ENCODE peak calls at places on chromosomes 16 and 17, in five cellular contexts. U, C, M, Q and Y are unnamed samples.

GRCh38 chr17:40952675-40953074 is 14.1 kb downstream of the KRT39 start:
- DNase-seq in M (peak), Q (no peak), U (no peak), C (no peak), Y (peak)

GRCh38 chr17:20236586-20237227 is 227.5 kb downstream of the SPECC1 start:
- DNase-seq in Q (no peak), U (no peak), C (no peak), M (no peak), Y (no peak)

GRCh38 chr17:8503368-8503767 is 67.7 kb downstream of the NDEL1 start:
- DNase-seq in M (no peak), C (peak), U (no peak), Q (peak), Y (peak)

GRCh38 chr16:54930034-54930938 is at the start of gene IRX5:
- DNase-seq in C (peak), U (peak), M (peak), Q (peak), Y (peak)

GRCh38 chr17:74699236-74699635 is 13.5 kb downstream of the CD300LF start:
- DNase-seq in U (no peak), C (no peak), M (no peak), Q (no peak), Y (no peak)

GRCh38 chr17:14621826-14622621 is 321.1 kb downstream of the HS3ST3B1 start:
- DNase-seq in U (no peak), C (no peak), M (no peak), Q (no peak), Y (no peak)

GRCh38 chr16:49811630-49812334 is 44.1 kb downstream of the ZNF423 start:
- DNase-seq in U (peak), Q (no peak), C (no peak), M (no peak), Y (no peak)

GRCh38 chr17:59840329-59840907 is 52.3 kb downstream of the TUBD1 start:
- DNase-seq in M (no peak), C (no peak), Q (no peak), U (no peak), Y (peak)

GRCh38 chr17:82668631-82669099 is 20.4 kb upstream of the WDR45B start:
- DNase-seq in C (peak), U (peak), M (peak), Q (peak), Y (peak)

GRCh38 chr16:17827313-17827712 is 356.6 kb upstream of the XYLT1 start:
- DNase-seq in U (no peak), M (peak), Q (no peak), C (no peak), Y (peak)

GRCh38 chr17:58153046-58153445 is 4.9 kb downstream of the OR4D1 start:
- DNase-seq in Q (no peak), U (no peak), C (no peak), M (no peak), Y (no peak)

GRCh38 chr17:32519769-32520701 is 33.2 kb downstream of the CDK5R1 start:
- DNase-seq in Q (no peak), U (no peak), M (no peak), C (no peak), Y (peak)

GRCh38 chr16:54932737-54933254 is 2.1 kb downstream of the IRX5 start:
- DNase-seq in M (no peak), C (no peak), Q (peak), U (no peak), Y (no peak)

GRCh38 chr17:40322417-40323315 is 13.7 kb downstream of the RARA start:
- DNase-seq in U (no peak), C (peak), M (peak), Q (peak), Y (peak)

DNA sequence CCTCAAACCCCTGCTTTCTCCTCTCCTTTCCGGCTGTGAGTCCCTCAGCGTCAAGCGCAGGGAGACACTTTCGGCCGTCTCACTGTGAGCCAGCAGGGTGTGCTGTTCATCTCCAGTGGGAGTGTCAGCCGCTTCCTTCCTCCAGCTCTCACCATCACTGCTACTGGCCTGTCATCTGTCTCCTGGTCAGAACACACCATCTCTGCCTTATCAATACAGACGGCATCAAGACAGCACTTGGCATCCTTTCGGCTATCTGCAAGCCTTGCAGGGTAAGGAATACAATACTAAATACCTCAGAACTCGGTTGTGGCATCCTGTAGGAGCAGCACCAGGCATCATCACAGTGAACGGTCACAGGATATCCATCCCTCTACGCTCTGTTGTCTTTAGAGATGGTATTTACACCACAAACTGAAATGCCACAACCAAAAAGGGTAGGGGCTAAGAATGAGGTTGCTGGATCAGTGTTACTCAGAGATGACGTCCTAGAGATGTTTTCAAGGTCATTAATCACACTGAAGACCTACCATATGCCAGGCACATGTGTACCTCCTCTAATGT is 20.7 kb upstream of the CMTM4 start:
- DNase-seq in U (peak), M (peak), Q (no peak), C (no peak), Y (no peak)
- TF ChIP-seq CTCF in U (peak), M (peak), Q (peak), C (no peak), Y (peak)

DNA sequence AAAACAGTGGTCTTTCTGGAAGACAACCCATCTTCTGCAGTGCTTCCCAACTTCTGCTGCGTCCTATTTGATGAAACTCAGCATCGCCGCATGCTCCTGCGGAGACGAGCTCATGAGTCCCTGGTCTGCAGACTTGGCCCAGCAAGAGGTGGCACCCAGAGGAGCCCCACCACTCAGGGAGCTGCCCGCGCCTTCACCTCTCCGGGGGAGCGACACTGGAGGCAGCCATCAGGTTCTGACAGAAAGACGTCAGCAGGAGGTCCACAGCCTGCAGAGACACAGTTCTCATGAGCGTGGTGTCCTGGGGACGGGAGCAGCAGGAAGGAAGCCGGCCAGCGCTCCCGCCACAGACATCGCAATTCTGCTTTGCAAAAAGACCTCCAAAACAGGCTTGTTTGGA is 46.1 kb downstream of the FANCA start:
- DNase-seq in M (no peak), Q (no peak), U (no peak), C (no peak), Y (no peak)
- H3K4me3 ChIP-seq in M (no peak), Q (no peak), U (no peak), C (no peak), Y (no peak)

GRCh38 chr17:35740997-35741931 is 9.8 kb downstream of the RASL10B start:
- DNase-seq in M (no peak), U (peak), C (no peak), Q (no peak), Y (no peak)
- TF ChIP-seq CTCF in M (no peak), U (no peak), C (no peak), Q (no peak), Y (no peak)

DNA sequence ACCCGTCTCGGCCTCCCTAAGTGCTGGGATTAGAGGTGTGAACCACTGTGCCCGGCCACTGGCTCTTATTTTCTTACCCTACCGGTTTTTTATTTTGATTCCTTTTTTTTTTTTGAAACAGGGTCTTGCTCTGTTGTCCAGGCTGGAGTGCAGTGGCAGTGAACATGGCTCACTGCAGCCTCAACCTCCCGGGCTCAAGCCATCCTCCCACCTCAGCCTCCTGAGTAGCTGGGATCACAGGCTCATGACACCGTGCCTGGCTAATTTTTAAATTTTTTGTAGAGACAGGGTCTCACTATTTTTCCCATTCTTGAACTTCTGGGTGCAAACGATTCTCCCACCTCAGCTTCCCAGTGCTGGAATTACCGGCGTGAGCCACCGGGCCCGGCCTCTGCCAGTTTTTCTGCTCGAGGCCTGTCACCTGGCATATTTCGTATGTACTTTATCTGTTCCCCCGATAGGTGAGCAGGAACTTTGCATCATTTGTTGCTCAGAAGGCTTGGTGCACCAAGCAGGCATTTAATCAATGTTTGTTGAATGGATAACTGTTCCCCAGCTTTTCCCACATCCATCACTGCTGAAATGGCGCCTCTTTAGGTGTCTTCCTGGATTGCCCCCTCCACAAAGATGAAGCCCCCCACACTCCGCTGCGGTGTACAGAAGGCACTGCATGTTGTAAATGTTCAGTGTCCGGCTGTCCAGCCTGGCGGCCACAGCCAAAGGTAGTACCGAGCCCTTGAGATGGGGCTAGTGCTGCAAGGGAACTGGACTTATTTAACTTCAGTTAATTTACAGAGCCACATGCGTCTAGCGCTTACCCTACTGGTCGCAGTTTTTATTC is 858 bp upstream of the TELO2 start:
- DNase-seq in U (no peak), C (no peak), M (no peak), Q (no peak), Y (no peak)
- H3K4me3 ChIP-seq in U (peak), C (peak), M (peak), Q (peak), Y (peak)

GRCh38 chr17:69524854-69525253 is 110.4 kb downstream of the MAP2K6 start:
- DNase-seq in Q (no peak), C (no peak), M (no peak), U (no peak), Y (no peak)
- TF ChIP-seq CTCF in Q (no peak), C (no peak), M (peak), U (no peak), Y (no peak)

GRCh38 chr16:2008009-2008526 is 1.6 kb downstream of the ZNF598 start:
- DNase-seq in U (no peak), C (no peak), M (peak), Q (no peak), Y (peak)
- H3K4me3 ChIP-seq in U (peak), C (peak), M (peak), Q (peak), Y (peak)